ENCODE peak calls at places on chromosomes 2 and 18, in four cellular contexts. P, B, C and X are unnamed samples.

GRCh38 chr2:208134928-208135586 is 5.4 kb upstream of the CRYGC start:
- DNase-seq in P (no peak), C (no peak), B (no peak), X (no peak)

GRCh38 chr2:108385411-108386071 is 7.8 kb downstream of the SULT1C4 start:
- DNase-seq in B (no peak), P (no peak), C (no peak), X (no peak)

GRCh38 chr18:73461780-73462059 is 593.9 kb upstream of the NETO1 start:
- DNase-seq in B (no peak), P (peak), C (no peak), X (no peak)

GRCh38 chr2:20524412-20525040 is 77.7 kb downstream of the RHOB start:
- DNase-seq in C (no peak), P (no peak), B (peak), X (no peak)

GRCh38 chr18:63099848-63100625 is 219.5 kb downstream of the BCL2 start:
- DNase-seq in P (no peak), C (no peak), B (peak), X (no peak)

GRCh38 chr18:13316066-13316465 is 97.5 kb downstream of the LDLRAD4 start:
- DNase-seq in P (no peak), B (no peak), C (no peak), X (no peak)

GRCh38 chr2:187912956-187913355 is 358.7 kb upstream of the TFPI start:
- DNase-seq in B (no peak), P (no peak), C (no peak), X (no peak)

GRCh38 chr2:43358688-43359201 is 132.3 kb upstream of the ZFP36L2 start:
- DNase-seq in B (no peak), P (peak), C (no peak), X (no peak)

GRCh38 chr2:128628996-128629395 is 310.3 kb upstream of the HS6ST1 start:
- DNase-seq in C (no peak), B (no peak), P (no peak), X (no peak)

GRCh38 chr2:75640621-75641121 is 5.9 kb upstream of the MRPL19 start:
- DNase-seq in B (peak), P (peak), C (no peak), X (peak)

GRCh38 chr18:8844721-8845148 is 139.4 kb downstream of the MTCL1 start:
- DNase-seq in P (peak), B (no peak), C (no peak), X (no peak)

GRCh38 chr2:26616864-26617135 is 24.4 kb downstream of the CIB4 start:
- DNase-seq in B (no peak), C (no peak), P (no peak), X (peak)

GRCh38 chr18:13440277-13441248 is 222.0 kb downstream of the LDLRAD4 start:
- DNase-seq in P (no peak), B (no peak), C (no peak), X (no peak)

GRCh38 chr18:46556590-46557206 is 100.3 kb downstream of the LOXHD1 start:
- DNase-seq in B (no peak), P (no peak), C (no peak), X (no peak)

GRCh38 chr2:30975156-30975555 is 163.1 kb downstream of the GALNT14 start:
- DNase-seq in B (no peak), C (no peak), P (no peak), X (no peak)

GRCh38 chr2:217150236-217150635 is 290.4 kb upstream of the TNP1 start:
- DNase-seq in P (peak), B (no peak), C (no peak), X (no peak)

GRCh38 chr2:130894326-130894942 is 57.7 kb downstream of the ARHGEF4 start:
- DNase-seq in C (no peak), P (no peak), B (no peak), X (no peak)

GRCh38 chr2:158912765-158913164 is 55.7 kb upstream of the TANC1 start:
- DNase-seq in P (no peak), B (no peak), C (no peak), X (no peak)

GRCh38 chr2:130814931-130815680 is 21.6 kb upstream of the ARHGEF4 start:
- DNase-seq in C (no peak), P (no peak), B (no peak), X (no peak)

GRCh38 chr2:41040782-41041181 is 588.9 kb upstream of the SLC8A1 start:
- DNase-seq in C (no peak), B (no peak), P (no peak), X (no peak)

GRCh38 chr2:144516981-144517824 is 2.7 kb downstream of the ZEB2 start:
- DNase-seq in B (peak), P (peak), C (no peak), X (peak)

GRCh38 chr18:35491689-35492077 is 6.1 kb downstream of the INO80C start:
- DNase-seq in B (peak), P (no peak), C (no peak), X (peak)

GRCh38 chr2:184517402-184517801 is 80.9 kb upstream of the ZNF804A start:
- DNase-seq in C (no peak), B (no peak), P (no peak), X (no peak)

GRCh38 chr18:79781331-79781941 is 16.3 kb upstream of the KCNG2 start:
- DNase-seq in C (no peak), B (no peak), P (no peak), X (no peak)

GRCh38 chr2:124640221-124640750 is 615.2 kb downstream of the CNTNAP5 start:
- DNase-seq in B (no peak), P (no peak), C (no peak), X (no peak)

GRCh38 chr2:239310401-239311061 is 90.3 kb downstream of the HDAC4 start:
- DNase-seq in B (no peak), C (no peak), P (no peak), X (peak)

GRCh38 chr18:79484661-79485621 is 89.2 kb downstream of the NFATC1 start:
- DNase-seq in B (no peak), P (peak), C (no peak), X (no peak)

GRCh38 chr18:36526611-36527010 is 229.1 kb downstream of the FHOD3 start:
- DNase-seq in B (no peak), C (no peak), P (peak), X (no peak)

GRCh38 chr2:110979834-110980612 is 140.7 kb upstream of the BCL2L11 start:
- DNase-seq in P (no peak), B (peak), C (no peak), X (peak)

GRCh38 chr18:74353169-74353775 is 37.6 kb downstream of the C18orf63 start:
- DNase-seq in P (peak), B (peak), C (peak), X (peak)

GRCh38 chr2:46376586-46377286 is 79.5 kb downstream of the EPAS1 start:
- DNase-seq in C (no peak), P (no peak), B (peak), X (no peak)

GRCh38 chr18:3457261-3457724 is 7.3 kb downstream of the TGIF1 start:
- DNase-seq in B (no peak), P (no peak), C (no peak), X (no peak)

GRCh38 chr2:150507071-150507470 is 19.6 kb upstream of the RND3 start:
- DNase-seq in P (no peak), B (no peak), C (no peak), X (no peak)

GRCh38 chr2:11583840-11584529 is 50.1 kb downstream of the GREB1 start:
- DNase-seq in C (no peak), B (peak), P (peak), X (peak)

GRCh38 chr2:227612546-227613271 is 1.9 kb downstream of the SCYGR3 start:
- DNase-seq in B (peak), P (no peak), C (no peak), X (no peak)

GRCh38 chr2:158542577-158542976 is 85.8 kb downstream of the PKP4 start:
- DNase-seq in C (no peak), P (no peak), B (no peak), X (no peak)

GRCh38 chr2:37692731-37693130 is 21.3 kb upstream of the CDC42EP3 start:
- DNase-seq in P (peak), B (no peak), C (no peak), X (no peak)

GRCh38 chr2:64488050-64488974 is 34.4 kb downstream of the LGALSL start:
- DNase-seq in C (peak), B (peak), P (peak), X (peak)

GRCh38 chr2:203671876-203672275 is 34.6 kb upstream of the CD28 start:
- DNase-seq in C (no peak), B (no peak), P (no peak), X (no peak)
- H3K4me2 ChIP-seq in C (no peak), B (no peak), P (no peak), X (no peak)

DNA sequence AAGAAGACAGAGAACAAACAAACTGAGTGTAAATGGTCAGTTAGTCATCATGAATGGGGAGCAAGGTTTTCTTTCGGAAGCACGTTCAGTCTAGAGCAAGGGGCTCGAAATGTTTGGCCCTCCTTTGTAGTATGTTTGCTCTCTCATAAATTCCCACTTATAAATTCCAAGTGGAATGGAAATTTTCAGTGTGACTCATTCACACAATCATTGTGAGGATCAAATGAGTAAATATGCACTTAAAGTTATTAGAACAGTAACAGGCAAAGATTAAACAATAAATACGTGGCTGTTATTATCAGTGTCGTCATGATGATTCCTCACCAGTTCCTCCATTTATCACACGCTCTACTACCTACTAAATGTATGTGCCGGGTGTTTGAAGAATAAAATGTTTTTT is 10.5 kb downstream of the CNGA3 start:
- DNase-seq in P (no peak), C (no peak), B (no peak), X (no peak)
- H3K56ac ChIP-seq in P (no peak), C (no peak), B (peak), X (no peak)

DNA sequence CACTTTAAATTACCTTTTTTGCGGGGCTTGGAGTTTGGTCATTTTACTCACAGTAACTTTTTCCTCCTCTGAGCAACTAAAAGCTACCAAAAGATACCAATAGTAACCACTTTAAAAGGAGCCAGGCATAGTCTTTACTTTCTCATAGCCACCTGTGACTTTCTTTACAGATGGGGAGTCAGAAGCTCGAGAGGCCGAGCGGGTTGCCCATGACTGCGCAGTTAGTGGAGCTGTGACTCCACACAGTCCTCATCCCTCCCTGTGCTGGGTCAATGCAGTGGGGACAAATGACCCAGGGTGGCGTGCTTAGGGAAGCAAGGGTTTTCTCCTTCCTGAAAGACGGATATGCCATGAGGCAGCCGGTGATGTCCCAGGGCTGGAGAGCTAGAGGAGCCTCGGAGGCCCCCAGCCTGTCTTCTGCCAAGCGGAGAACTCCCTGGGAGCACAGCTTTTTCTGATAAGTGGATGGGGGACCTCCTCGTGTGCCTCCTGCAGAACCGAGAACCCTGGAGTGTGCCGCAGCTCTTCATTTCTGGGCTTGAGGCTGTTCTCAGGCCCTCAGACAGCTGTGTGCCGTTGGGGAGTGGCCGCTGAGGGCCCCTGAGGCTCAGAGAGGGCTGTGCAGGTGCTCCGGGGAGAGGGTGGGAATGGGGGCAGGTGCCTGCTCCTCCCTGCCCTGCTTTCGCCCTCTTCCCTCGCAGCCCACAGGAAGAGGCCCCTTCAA is 11.7 kb downstream of the LCT start:
- DNase-seq in P (no peak), B (no peak), C (no peak), X (no peak)
- H3K4me2 ChIP-seq in P (no peak), B (no peak), C (no peak), X (no peak)

DNA sequence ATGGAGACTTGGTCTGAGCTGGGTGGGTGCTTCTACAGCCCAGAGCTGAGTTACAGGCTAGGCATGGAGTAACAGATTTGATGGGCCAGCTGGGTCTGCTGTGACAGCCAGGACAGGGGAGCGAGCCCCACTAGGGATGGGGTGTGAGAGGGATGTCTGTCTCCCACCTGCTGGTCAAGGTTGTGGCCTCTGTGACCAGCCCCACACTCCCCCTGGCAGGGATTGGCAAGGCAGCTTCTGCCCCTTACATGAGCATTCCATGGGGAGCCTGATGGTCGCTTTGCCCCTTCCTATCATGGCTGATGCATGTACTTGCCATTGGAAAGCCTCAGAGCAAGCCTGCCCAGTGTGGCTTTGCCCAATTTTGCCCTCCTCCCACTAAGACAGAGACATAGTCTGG is 162.0 kb upstream of the FIGN start:
- DNase-seq in P (no peak), B (no peak), C (no peak), X (no peak)
- H3K56ac ChIP-seq in P (no peak), B (no peak), C (no peak), X (no peak)

GRCh38 chr18:58687871-58688308 is 16.6 kb downstream of the MALT1 start:
- DNase-seq in B (no peak), C (no peak), P (no peak), X (no peak)
- H3K4me2 ChIP-seq in B (no peak), C (no peak), P (no peak), X (no peak)